ENCODE peak calls at places on chromosomes 6 and 20, in seven cellular contexts. One of them, this sample, is unnamed.

GRCh38 chr6:12343122-12343439 is 52.9 kb downstream of the EDN1 start:
- DNase-seq in K562: no peak
- DNase-seq in H1: no peak
- DNase-seq in WTC11: no peak
- DNase-seq in GM12878: no peak
- DNase-seq in HCT116: no peak
- DNase-seq in HEK293T: no peak
- DNase-seq in this sample: no peak

GRCh38 chr6:38749473-38749872 is 34.4 kb downstream of the DNAH8 start:
- DNase-seq in GM12878: no peak
- DNase-seq in HCT116: no peak
- DNase-seq in H1: no peak
- DNase-seq in WTC11: no peak
- DNase-seq in K562: no peak
- DNase-seq in HEK293T: no peak
- DNase-seq in this sample: no peak

GRCh38 chr6:22294301-22294700 is 2.5 kb downstream of the PRL start:
- DNase-seq in H1: no peak
- DNase-seq in HEK293T: no peak
- DNase-seq in K562: no peak
- DNase-seq in HCT116: no peak
- DNase-seq in GM12878: no peak
- DNase-seq in WTC11: no peak
- DNase-seq in this sample: no peak

GRCh38 chr20:53736757-53737403 is 143.2 kb upstream of the ZNF217 start:
- DNase-seq in WTC11: no peak
- DNase-seq in GM12878: peak
- DNase-seq in HCT116: no peak
- DNase-seq in H1: no peak
- DNase-seq in K562: no peak
- DNase-seq in HEK293T: no peak
- DNase-seq in this sample: no peak

GRCh38 chr6:157647261-157647915 is 175.7 kb upstream of the SNX9 start:
- DNase-seq in WTC11: no peak
- DNase-seq in HEK293T: no peak
- DNase-seq in GM12878: no peak
- DNase-seq in HCT116: no peak
- DNase-seq in H1: no peak
- DNase-seq in K562: no peak
- DNase-seq in this sample: no peak

GRCh38 chr6:12585497-12585958 is 131.0 kb upstream of the PHACTR1 start:
- DNase-seq in HCT116: no peak
- DNase-seq in H1: no peak
- DNase-seq in WTC11: no peak
- DNase-seq in K562: no peak
- DNase-seq in GM12878: no peak
- DNase-seq in HEK293T: no peak
- DNase-seq in this sample: no peak

GRCh38 chr20:19812056-19812455 is 54.0 kb downstream of the RIN2 start:
- DNase-seq in WTC11: no peak
- DNase-seq in GM12878: no peak
- DNase-seq in K562: no peak
- DNase-seq in HEK293T: no peak
- DNase-seq in H1: no peak
- DNase-seq in HCT116: no peak
- DNase-seq in this sample: no peak

GRCh38 chr6:156406099-156406498 is 371.1 kb upstream of the ARID1B start:
- DNase-seq in HEK293T: no peak
- DNase-seq in WTC11: no peak
- DNase-seq in GM12878: no peak
- DNase-seq in K562: no peak
- DNase-seq in H1: no peak
- DNase-seq in HCT116: no peak
- DNase-seq in this sample: no peak

GRCh38 chr20:40980106-40980827 is 48.4 kb upstream of the TOP1 start:
- DNase-seq in HCT116: no peak
- DNase-seq in K562: no peak
- DNase-seq in HEK293T: no peak
- DNase-seq in H1: no peak
- DNase-seq in GM12878: peak
- DNase-seq in WTC11: no peak
- DNase-seq in this sample: no peak

GRCh38 chr20:63182425-63182824 is 33.5 kb downstream of the YTHDF1 start:
- DNase-seq in HCT116: no peak
- DNase-seq in K562: no peak
- DNase-seq in H1: no peak
- DNase-seq in GM12878: no peak
- DNase-seq in HEK293T: no peak
- DNase-seq in WTC11: no peak
- DNase-seq in this sample: no peak

GRCh38 chr6:28757429-28758045 is 166.2 kb downstream of the TRIM27 start:
- DNase-seq in HCT116: no peak
- DNase-seq in GM12878: no peak
- DNase-seq in HEK293T: no peak
- DNase-seq in WTC11: peak
- DNase-seq in K562: peak
- DNase-seq in H1: no peak
- DNase-seq in this sample: peak

GRCh38 chr6:16524380-16524707 is 236.9 kb downstream of the ATXN1 start:
- DNase-seq in HCT116: no peak
- DNase-seq in WTC11: no peak
- DNase-seq in HEK293T: no peak
- DNase-seq in K562: no peak
- DNase-seq in H1: no peak
- DNase-seq in GM12878: no peak
- DNase-seq in this sample: no peak

GRCh38 chr6:138752017-138752416 is 21.6 kb upstream of the CCDC28A start:
- DNase-seq in K562: no peak
- DNase-seq in HEK293T: no peak
- DNase-seq in GM12878: no peak
- DNase-seq in HCT116: no peak
- DNase-seq in WTC11: no peak
- DNase-seq in H1: no peak
- DNase-seq in this sample: no peak

GRCh38 chr20:51802170-51802745 is at the start of gene SALL4:
- DNase-seq in HCT116: no peak
- DNase-seq in HEK293T: no peak
- DNase-seq in H1: peak
- DNase-seq in GM12878: no peak
- DNase-seq in WTC11: peak
- DNase-seq in K562: no peak
- DNase-seq in this sample: no peak

GRCh38 chr6:160060920-160061447 is 60.6 kb upstream of the SLC22A1 start:
- DNase-seq in H1: no peak
- DNase-seq in GM12878: no peak
- DNase-seq in HEK293T: no peak
- DNase-seq in WTC11: no peak
- DNase-seq in HCT116: no peak
- DNase-seq in K562: no peak
- DNase-seq in this sample: no peak

GRCh38 chr6:98831057-98832031 is 3.0 kb upstream of the POU3F2 start:
- DNase-seq in HEK293T: no peak
- DNase-seq in H1: no peak
- DNase-seq in WTC11: peak
- DNase-seq in GM12878: no peak
- DNase-seq in HCT116: no peak
- DNase-seq in K562: no peak
- DNase-seq in this sample: no peak

GRCh38 chr20:38211200-38212097 is 46.4 kb upstream of the TGM2 start:
- DNase-seq in HEK293T: no peak
- DNase-seq in GM12878: no peak
- DNase-seq in WTC11: no peak
- DNase-seq in H1: no peak
- DNase-seq in K562: no peak
- DNase-seq in HCT116: no peak
- DNase-seq in this sample: no peak

GRCh38 chr6:96460052-96460700 is 61.4 kb upstream of the UFL1 start:
- DNase-seq in H1: no peak
- DNase-seq in K562: no peak
- DNase-seq in HEK293T: no peak
- DNase-seq in WTC11: no peak
- DNase-seq in HCT116: no peak
- DNase-seq in GM12878: no peak
- DNase-seq in this sample: no peak

GRCh38 chr6:21132856-21133610 is 460.5 kb upstream of the SOX4 start:
- DNase-seq in H1: no peak
- DNase-seq in WTC11: no peak
- DNase-seq in HEK293T: no peak
- DNase-seq in GM12878: no peak
- DNase-seq in K562: no peak
- DNase-seq in HCT116: no peak
- DNase-seq in this sample: no peak

GRCh38 chr6:39301606-39302005 is 12.6 kb downstream of the KCNK17 start:
- DNase-seq in HEK293T: peak
- DNase-seq in WTC11: peak
- DNase-seq in H1: no peak
- DNase-seq in GM12878: no peak
- DNase-seq in HCT116: peak
- DNase-seq in K562: peak
- DNase-seq in this sample: peak

GRCh38 chr6:137702791-137703424 is 164.2 kb upstream of the TNFAIP3 start:
- DNase-seq in WTC11: no peak
- DNase-seq in K562: no peak
- DNase-seq in HCT116: no peak
- DNase-seq in H1: no peak
- DNase-seq in GM12878: no peak
- DNase-seq in HEK293T: no peak
- DNase-seq in this sample: no peak

GRCh38 chr6:12138377-12138776 is 126.3 kb downstream of the HIVEP1 start:
- DNase-seq in H1: no peak
- DNase-seq in K562: no peak
- DNase-seq in GM12878: no peak
- DNase-seq in HEK293T: no peak
- DNase-seq in WTC11: no peak
- DNase-seq in HCT116: no peak
- DNase-seq in this sample: peak

GRCh38 chr6:116444092-116444491 is 17.1 kb upstream of the CALHM6 start:
- DNase-seq in HEK293T: peak
- DNase-seq in WTC11: no peak
- DNase-seq in H1: no peak
- DNase-seq in GM12878: no peak
- DNase-seq in HCT116: peak
- DNase-seq in K562: peak
- DNase-seq in this sample: peak

GRCh38 chr6:138205437-138206094 is 12.7 kb downstream of the PBOV1 start:
- DNase-seq in HEK293T: no peak
- DNase-seq in HCT116: no peak
- DNase-seq in WTC11: no peak
- DNase-seq in GM12878: no peak
- DNase-seq in K562: no peak
- DNase-seq in H1: no peak
- DNase-seq in this sample: no peak

GRCh38 chr6:134005824-134006223 is 46.6 kb downstream of the SLC2A12 start:
- DNase-seq in GM12878: no peak
- DNase-seq in K562: no peak
- DNase-seq in H1: no peak
- DNase-seq in WTC11: no peak
- DNase-seq in HEK293T: no peak
- DNase-seq in HCT116: no peak
- DNase-seq in this sample: no peak

GRCh38 chr6:134004714-134005113 is 47.7 kb downstream of the SLC2A12 start:
- DNase-seq in GM12878: no peak
- DNase-seq in HEK293T: no peak
- DNase-seq in K562: no peak
- DNase-seq in HCT116: no peak
- DNase-seq in WTC11: no peak
- DNase-seq in H1: no peak
- DNase-seq in this sample: no peak

GRCh38 chr6:134000443-134000842 is 47.4 kb downstream of the TBPL1 start:
- DNase-seq in GM12878: no peak
- DNase-seq in HCT116: no peak
- DNase-seq in K562: no peak
- DNase-seq in WTC11: no peak
- DNase-seq in H1: no peak
- DNase-seq in HEK293T: no peak
- DNase-seq in this sample: no peak

GRCh38 chr6:134003542-134003951 is 48.9 kb downstream of the SLC2A12 start:
- DNase-seq in WTC11: no peak
- DNase-seq in K562: no peak
- DNase-seq in HCT116: no peak
- DNase-seq in HEK293T: no peak
- DNase-seq in H1: no peak
- DNase-seq in GM12878: no peak
- DNase-seq in this sample: no peak

GRCh38 chr6:134002821-134003220 is 49.6 kb downstream of the SLC2A12 start:
- DNase-seq in HEK293T: no peak
- DNase-seq in WTC11: no peak
- DNase-seq in K562: no peak
- DNase-seq in GM12878: no peak
- DNase-seq in HCT116: no peak
- DNase-seq in H1: no peak
- DNase-seq in this sample: no peak
- TF ChIP-seq SP1 in HEK293T: no peak
- TF ChIP-seq SP1 in WTC11: no peak
- TF ChIP-seq SP1 in K562: no peak
- TF ChIP-seq SP1 in GM12878: no peak
- TF ChIP-seq SP1 in HCT116: no peak
- TF ChIP-seq SP1 in H1: no peak
- TF ChIP-seq SP1 in this sample: no peak

DNA sequence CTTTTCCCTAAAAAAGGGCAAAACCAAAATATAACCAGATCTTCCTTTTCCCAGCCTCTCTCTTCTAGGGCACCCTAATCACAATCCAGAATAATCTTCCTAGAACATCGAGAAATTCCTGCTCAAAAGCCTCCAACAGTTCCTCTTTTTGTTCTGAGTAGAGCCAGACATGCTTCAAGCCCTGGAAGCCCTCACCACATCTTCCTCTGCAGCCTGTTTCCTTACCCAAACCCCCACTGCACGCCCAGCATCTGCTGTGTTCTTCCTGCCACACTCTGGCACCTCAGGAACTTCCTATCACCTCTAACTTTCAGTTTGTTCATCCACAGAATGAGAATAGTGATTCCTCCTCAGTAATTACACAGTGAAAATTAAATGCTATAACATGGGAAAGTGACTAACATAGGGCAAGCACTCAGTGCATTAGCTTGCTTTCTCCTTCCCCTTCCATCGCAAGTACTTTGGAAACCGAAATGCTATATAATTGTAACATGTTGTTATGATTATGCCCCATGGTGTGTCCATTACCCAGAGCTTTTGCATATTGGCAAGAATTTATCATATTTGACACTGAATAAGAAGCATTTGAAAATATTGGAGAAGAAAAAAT is 26.3 kb downstream of the C6orf89 start:
- DNase-seq in HEK293T: no peak
- DNase-seq in H1: no peak
- DNase-seq in GM12878: peak
- DNase-seq in HCT116: no peak
- DNase-seq in WTC11: no peak
- DNase-seq in K562: no peak
- DNase-seq in this sample: no peak
- TF ChIP-seq SP1 in HEK293T: no peak
- TF ChIP-seq SP1 in H1: no peak
- TF ChIP-seq SP1 in GM12878: no peak
- TF ChIP-seq SP1 in HCT116: no peak
- TF ChIP-seq SP1 in WTC11: no peak
- TF ChIP-seq SP1 in K562: no peak
- TF ChIP-seq SP1 in this sample: no peak

GRCh38 chr20:3646651-3647050 is 16.5 kb downstream of the GFRA4 start:
- DNase-seq in WTC11: no peak
- DNase-seq in H1: no peak
- DNase-seq in HCT116: no peak
- DNase-seq in K562: no peak
- DNase-seq in GM12878: no peak
- DNase-seq in HEK293T: no peak
- DNase-seq in this sample: no peak
- TF ChIP-seq SP1 in WTC11: no peak
- TF ChIP-seq SP1 in H1: no peak
- TF ChIP-seq SP1 in HCT116: no peak
- TF ChIP-seq SP1 in K562: no peak
- TF ChIP-seq SP1 in GM12878: no peak
- TF ChIP-seq SP1 in HEK293T: no peak
- TF ChIP-seq SP1 in this sample: no peak

GRCh38 chr20:17849901-17850673 is 118.5 kb downstream of the SNX5 start:
- DNase-seq in K562: no peak
- DNase-seq in GM12878: no peak
- DNase-seq in HEK293T: no peak
- DNase-seq in WTC11: no peak
- DNase-seq in HCT116: peak
- DNase-seq in H1: no peak
- DNase-seq in this sample: peak
- TF ChIP-seq SP1 in K562: no peak
- TF ChIP-seq SP1 in GM12878: no peak
- TF ChIP-seq SP1 in HEK293T: no peak
- TF ChIP-seq SP1 in WTC11: no peak
- TF ChIP-seq SP1 in HCT116: no peak
- TF ChIP-seq SP1 in H1: no peak
- TF ChIP-seq SP1 in this sample: no peak